ENCODE peak calls at places on chromosomes 7 and 10, in four cellular contexts. One of them, this sample, is unnamed.

GRCh38 chr7:118452128-118452527 is 227.6 kb downstream of the ANKRD7 start:
- DNase-seq in HL-60: no peak
- DNase-seq in K562: no peak
- DNase-seq in GM12878: no peak
- DNase-seq in this sample: no peak

GRCh38 chr7:157996359-157997079 is 591.1 kb downstream of the PTPRN2 start:
- DNase-seq in K562: no peak
- DNase-seq in HL-60: no peak
- DNase-seq in GM12878: no peak
- DNase-seq in this sample: no peak

GRCh38 chr10:106167946-106168345 is 996.6 kb downstream of the SORCS1 start:
- DNase-seq in GM12878: no peak
- DNase-seq in HL-60: no peak
- DNase-seq in K562: no peak
- DNase-seq in this sample: no peak

GRCh38 chr10:80598084-80598798 is 60.5 kb downstream of the SH2D4B start:
- DNase-seq in HL-60: peak
- DNase-seq in GM12878: peak
- DNase-seq in K562: no peak
- DNase-seq in this sample: no peak

GRCh38 chr7:8260871-8261707 is 878 bp downstream of the ICA1 start:
- DNase-seq in GM12878: no peak
- DNase-seq in K562: peak
- DNase-seq in HL-60: no peak
- DNase-seq in this sample: peak

GRCh38 chr10:127117125-127117524 is 79.3 kb downstream of the INSYN2A start:
- DNase-seq in GM12878: no peak
- DNase-seq in HL-60: no peak
- DNase-seq in K562: peak
- DNase-seq in this sample: no peak

GRCh38 chr10:34206602-34207268 is 608.4 kb downstream of the PARD3 start:
- DNase-seq in HL-60: no peak
- DNase-seq in GM12878: no peak
- DNase-seq in K562: no peak
- DNase-seq in this sample: no peak

GRCh38 chr7:76272872-76273271 is 29.6 kb upstream of the HSPB1 start:
- DNase-seq in GM12878: no peak
- DNase-seq in K562: no peak
- DNase-seq in HL-60: no peak
- DNase-seq in this sample: no peak

GRCh38 chr7:55534262-55534915 is 37.9 kb downstream of the VOPP1 start:
- DNase-seq in HL-60: peak
- DNase-seq in GM12878: peak
- DNase-seq in K562: no peak
- DNase-seq in this sample: peak

GRCh38 chr10:132522521-132523411 is 14.8 kb upstream of the INPP5A start:
- DNase-seq in GM12878: no peak
- DNase-seq in K562: no peak
- DNase-seq in HL-60: no peak
- DNase-seq in this sample: no peak

GRCh38 chr7:39592586-39592985 is 26.4 kb downstream of the YAE1 start:
- DNase-seq in GM12878: no peak
- DNase-seq in HL-60: no peak
- DNase-seq in K562: no peak
- DNase-seq in this sample: no peak

GRCh38 chr7:100444311-100445278 is 8.3 kb upstream of the PPP1R35 start:
- DNase-seq in GM12878: no peak
- DNase-seq in HL-60: no peak
- DNase-seq in K562: peak
- DNase-seq in this sample: no peak

GRCh38 chr7:138527746-138528223 is 67.7 kb downstream of the TRIM24 start:
- DNase-seq in GM12878: no peak
- DNase-seq in HL-60: no peak
- DNase-seq in K562: peak
- DNase-seq in this sample: no peak

GRCh38 chr10:98610301-98610700 is 163.6 kb upstream of the HPS1 start:
- DNase-seq in K562: no peak
- DNase-seq in HL-60: no peak
- DNase-seq in GM12878: no peak
- DNase-seq in this sample: no peak

GRCh38 chr10:35940067-35940989 is 298.2 kb upstream of the FZD8 start:
- DNase-seq in HL-60: no peak
- DNase-seq in K562: no peak
- DNase-seq in GM12878: no peak
- DNase-seq in this sample: no peak

GRCh38 chr10:132027423-132027983 is 38.2 kb upstream of the JAKMIP3 start:
- DNase-seq in HL-60: no peak
- DNase-seq in K562: no peak
- DNase-seq in GM12878: no peak
- DNase-seq in this sample: no peak

GRCh38 chr10:62858364-62858763 is 42.2 kb upstream of the EGR2 start:
- DNase-seq in GM12878: no peak
- DNase-seq in K562: no peak
- DNase-seq in HL-60: no peak
- DNase-seq in this sample: no peak

GRCh38 chr10:34537629-34538231 is 277.4 kb downstream of the PARD3 start:
- DNase-seq in K562: no peak
- DNase-seq in HL-60: no peak
- DNase-seq in GM12878: peak
- DNase-seq in this sample: no peak

GRCh38 chr10:125811251-125811650 is 11.8 kb downstream of the UROS start:
- DNase-seq in HL-60: no peak
- DNase-seq in GM12878: no peak
- DNase-seq in K562: no peak
- DNase-seq in this sample: no peak

GRCh38 chr7:46565257-46565656 is 644.2 kb upstream of the IGFBP3 start:
- DNase-seq in K562: no peak
- DNase-seq in GM12878: no peak
- DNase-seq in HL-60: no peak
- DNase-seq in this sample: no peak

GRCh38 chr7:50369408-50370026 is 65.0 kb downstream of the IKZF1 start:
- DNase-seq in HL-60: peak
- DNase-seq in GM12878: peak
- DNase-seq in K562: peak
- DNase-seq in this sample: no peak

GRCh38 chr7:107661081-107661864 is 645 bp downstream of the SLC26A4 start:
- DNase-seq in GM12878: no peak
- DNase-seq in K562: no peak
- DNase-seq in HL-60: no peak
- DNase-seq in this sample: peak

GRCh38 chr7:93757421-93757820 is 133.1 kb downstream of the TFPI2 start:
- DNase-seq in K562: no peak
- DNase-seq in HL-60: no peak
- DNase-seq in GM12878: no peak
- DNase-seq in this sample: no peak

GRCh38 chr7:43470110-43470509 is 112.8 kb upstream of the STK17A start:
- DNase-seq in GM12878: no peak
- DNase-seq in K562: no peak
- DNase-seq in HL-60: no peak
- DNase-seq in this sample: no peak

GRCh38 chr7:116698930-116699722 is 27.1 kb downstream of the MET start:
- DNase-seq in K562: no peak
- DNase-seq in HL-60: no peak
- DNase-seq in GM12878: no peak
- DNase-seq in this sample: no peak

GRCh38 chr10:108204528-108205313 is 1040.2 kb upstream of the SORCS1 start:
- DNase-seq in K562: peak
- DNase-seq in GM12878: peak
- DNase-seq in HL-60: peak
- DNase-seq in this sample: no peak

GRCh38 chr7:18509491-18509890 is 13.9 kb downstream of the HDAC9 start:
- DNase-seq in K562: no peak
- DNase-seq in GM12878: no peak
- DNase-seq in HL-60: no peak
- DNase-seq in this sample: no peak

GRCh38 chr7:36155811-36156361 is 2.8 kb downstream of the EEPD1 start:
- DNase-seq in HL-60: no peak
- DNase-seq in K562: no peak
- DNase-seq in GM12878: no peak
- DNase-seq in this sample: no peak

GRCh38 chr10:20040012-20040411 is 223.8 kb downstream of the PLXDC2 start:
- DNase-seq in GM12878: no peak
- DNase-seq in K562: no peak
- DNase-seq in HL-60: no peak
- DNase-seq in this sample: no peak

GRCh38 chr10:71222541-71223364 is 10.4 kb downstream of the UNC5B start:
- DNase-seq in HL-60: no peak
- DNase-seq in K562: peak
- DNase-seq in GM12878: no peak
- DNase-seq in this sample: no peak

GRCh38 chr7:46554688-46555422 is 633.8 kb upstream of the IGFBP3 start:
- DNase-seq in HL-60: no peak
- DNase-seq in K562: no peak
- DNase-seq in GM12878: no peak
- DNase-seq in this sample: no peak

GRCh38 chr7:92680458-92680857 is 90.3 kb upstream of the FAM133B start:
- DNase-seq in HL-60: no peak
- DNase-seq in K562: no peak
- DNase-seq in GM12878: no peak
- DNase-seq in this sample: no peak

GRCh38 chr10:93849605-93850004 is 44.2 kb upstream of the SLC35G1 start:
- DNase-seq in HL-60: no peak
- DNase-seq in K562: no peak
- DNase-seq in GM12878: no peak
- DNase-seq in this sample: no peak

GRCh38 chr10:118908487-118909280 is 120.8 kb upstream of the NANOS1 start:
- DNase-seq in HL-60: no peak
- DNase-seq in K562: no peak
- DNase-seq in GM12878: no peak
- DNase-seq in this sample: no peak

GRCh38 chr7:69166979-69167516 is 431.2 kb upstream of the AUTS2 start:
- DNase-seq in GM12878: no peak
- DNase-seq in HL-60: no peak
- DNase-seq in K562: no peak
- DNase-seq in this sample: no peak

GRCh38 chr10:4186849-4187248 is 401.8 kb upstream of the KLF6 start:
- DNase-seq in K562: no peak
- DNase-seq in HL-60: no peak
- DNase-seq in GM12878: no peak
- DNase-seq in this sample: no peak

DNA sequence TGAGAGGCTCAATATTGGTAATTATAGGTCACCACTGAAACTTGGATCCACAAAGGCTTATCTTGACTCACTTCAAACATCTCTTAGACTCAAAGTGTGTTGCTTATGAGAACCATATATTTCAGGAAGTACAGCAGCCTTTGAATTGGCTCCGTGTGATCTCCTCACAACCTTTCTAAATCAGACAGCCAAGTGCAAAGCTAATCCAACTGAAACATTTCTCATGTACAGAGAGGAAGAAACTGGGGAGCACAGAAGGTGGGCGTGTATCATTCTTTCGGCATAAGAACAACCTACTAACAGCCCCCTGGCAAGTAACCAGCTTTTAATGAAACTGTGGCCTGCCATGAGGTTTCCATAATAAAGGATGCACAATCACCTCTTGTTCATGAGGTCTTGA is 109.4 kb downstream of the MBL2 start:
- DNase-seq in HL-60: no peak
- DNase-seq in K562: no peak
- DNase-seq in GM12878: no peak
- DNase-seq in this sample: no peak
- TF ChIP-seq SPI1 in HL-60: no peak
- TF ChIP-seq SPI1 in K562: no peak
- TF ChIP-seq SPI1 in GM12878: no peak
- TF ChIP-seq SPI1 in this sample: no peak

DNA sequence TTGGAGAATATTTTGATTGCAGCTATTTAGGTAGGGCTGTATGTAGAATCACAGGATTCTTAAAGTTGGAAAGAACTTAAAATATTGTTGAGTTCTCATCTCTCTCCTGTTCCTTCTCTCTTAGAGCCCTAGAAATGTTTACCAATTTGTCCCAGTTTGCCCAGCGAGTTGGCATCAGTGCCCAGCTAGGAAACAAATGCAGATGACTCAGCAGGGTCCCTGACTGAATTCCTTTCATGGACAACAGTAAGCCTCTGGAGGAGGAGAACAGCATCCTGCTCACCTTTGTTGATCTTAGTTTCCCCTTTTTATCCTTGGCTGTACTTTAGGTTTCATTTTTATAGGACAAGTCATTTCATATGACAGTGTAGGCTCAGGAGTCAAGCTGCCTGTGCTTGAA is 89.3 kb downstream of the SEC23IP start:
- DNase-seq in K562: no peak
- DNase-seq in GM12878: no peak
- DNase-seq in HL-60: no peak
- DNase-seq in this sample: no peak
- TF ChIP-seq SPI1 in K562: no peak
- TF ChIP-seq SPI1 in GM12878: no peak
- TF ChIP-seq SPI1 in HL-60: no peak
- TF ChIP-seq SPI1 in this sample: no peak

DNA sequence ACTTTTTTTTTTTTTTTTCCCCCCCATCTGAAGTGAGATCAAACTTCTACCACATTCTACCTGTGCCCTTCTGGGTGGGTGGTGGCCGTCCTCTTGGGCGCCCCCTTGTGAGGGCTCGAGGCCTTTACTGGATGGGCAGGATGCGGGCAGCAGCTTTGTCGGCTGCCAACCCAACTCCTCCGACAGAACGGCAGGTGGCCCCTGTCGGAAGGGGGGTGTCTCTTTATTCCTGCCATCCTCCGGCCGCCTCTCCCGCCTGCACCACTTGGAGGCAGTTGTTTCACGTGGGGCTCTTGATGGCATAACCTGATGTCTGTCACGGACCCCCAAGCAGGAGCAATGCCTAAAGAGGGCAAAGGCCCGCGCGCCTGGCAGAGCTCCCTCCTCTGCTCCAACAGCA is 31.0 kb downstream of the AMZ1 start:
- DNase-seq in GM12878: no peak
- DNase-seq in K562: peak
- DNase-seq in HL-60: no peak
- DNase-seq in this sample: no peak
- TF ChIP-seq SPI1 in GM12878: no peak
- TF ChIP-seq SPI1 in K562: no peak
- TF ChIP-seq SPI1 in HL-60: no peak
- TF ChIP-seq SPI1 in this sample: no peak

DNA sequence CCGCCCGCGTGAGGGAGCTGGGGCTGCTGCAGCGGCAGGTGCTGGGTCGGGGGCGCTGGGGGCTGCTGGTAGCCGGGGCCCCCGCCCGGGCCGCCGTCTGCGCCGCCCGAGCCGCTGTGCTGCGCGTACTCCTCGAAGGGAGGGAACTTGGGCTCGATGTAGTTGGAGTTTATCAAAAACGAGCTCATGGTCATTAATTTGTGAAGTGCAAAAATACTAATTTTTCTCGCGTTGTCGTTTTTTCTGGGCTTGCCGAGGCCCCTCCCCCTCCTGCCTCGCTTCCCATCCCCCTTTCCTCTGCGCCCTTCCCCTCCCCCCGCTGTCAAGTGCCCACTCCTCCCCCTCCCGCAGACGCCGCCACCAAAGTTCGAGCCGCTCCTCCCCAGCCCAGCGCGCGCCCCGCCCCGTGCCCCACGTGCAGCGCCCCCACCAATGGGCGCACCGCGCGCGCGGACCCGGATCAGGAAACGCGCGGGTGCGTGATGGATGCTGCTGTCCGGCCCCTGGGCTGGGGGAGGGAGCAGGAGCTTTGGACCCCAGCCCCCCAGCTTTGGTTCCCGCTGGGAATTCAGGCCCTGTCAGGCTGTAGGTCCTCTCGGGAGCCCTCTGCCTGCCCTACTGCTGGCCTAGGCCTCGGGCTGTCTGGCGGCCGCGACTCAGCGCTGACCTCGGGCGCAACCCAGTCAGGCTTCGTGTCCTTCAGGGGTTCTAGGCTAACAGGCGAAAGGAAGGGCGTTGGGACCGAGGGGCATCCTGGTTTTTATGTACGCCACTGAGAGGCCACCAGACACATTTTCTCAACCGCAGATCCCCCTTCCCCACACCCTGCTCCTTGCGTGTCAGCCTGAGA is at the start of gene HOXA4:
- DNase-seq in GM12878: no peak
- DNase-seq in HL-60: peak
- DNase-seq in K562: no peak
- DNase-seq in this sample: no peak
- TF ChIP-seq SPI1 in GM12878: no peak
- TF ChIP-seq SPI1 in HL-60: no peak
- TF ChIP-seq SPI1 in K562: no peak
- TF ChIP-seq SPI1 in this sample: no peak